ENCODE peak calls at places on chromosomes 4 and X, in four cellular contexts. F, O, R and N are unnamed samples.
A peak's percentile ranks its signal among the peaks of the same experiment; 100 is the strongest.

GRCh38 chr4:6299875-6300274 is 30.2 kb downstream of the WFS1 start:
- DNase-seq in F (no peak), R (no peak), O (no peak), N (peak; percentile 24)

GRCh38 chr4:83011779-83012630 is 1.4 kb upstream of the LIN54 start:
- DNase-seq in R (no peak), O (no peak), F (no peak), N (peak; percentile 28)

GRCh38 chrX:95754411-95754810 is 930.2 kb upstream of the DIAPH2 start:
- DNase-seq in R (no peak), O (no peak), F (no peak), N (no peak)

GRCh38 chrX:103571121-103571520 is 14.2 kb upstream of the TCEAL4 start:
- DNase-seq in R (no peak), O (no peak), F (no peak), N (no peak)

GRCh38 chr4:8291036-8291682 is 21.6 kb downstream of the HTRA3 start:
- DNase-seq in R (no peak), F (no peak), O (no peak), N (no peak)

GRCh38 chr4:123444298-123444731 is 47.7 kb downstream of the SPRY1 start:
- DNase-seq in O (no peak), F (peak; percentile 93), R (no peak), N (no peak)

GRCh38 chrX:80602017-80602765 is 181.9 kb downstream of the TENT5D start:
- DNase-seq in O (no peak), F (no peak), R (no peak), N (no peak)

GRCh38 chr4:85725727-85726170 is 250.8 kb downstream of the ARHGAP24 start:
- DNase-seq in R (no peak), F (peak; percentile 62), O (no peak), N (peak; percentile 86)

GRCh38 chr4:97548186-97548585 is 595.1 kb downstream of the STPG2 start:
- DNase-seq in O (no peak), F (no peak), R (no peak), N (no peak)

GRCh38 chr4:44738615-44739014 is 12.3 kb upstream of the GNPDA2 start:
- DNase-seq in R (no peak), O (no peak), F (peak; percentile 13), N (no peak)

GRCh38 chr4:13645075-13645474 is 17.6 kb upstream of the BOD1L1 start:
- DNase-seq in O (no peak), R (no peak), F (no peak), N (no peak)

GRCh38 chr4:83040269-83040668 is 5.3 kb downstream of the COPS4 start:
- DNase-seq in R (no peak), O (no peak), F (no peak), N (no peak)

GRCh38 chrX:20654596-20655106 is 387.9 kb upstream of the RPS6KA3 start:
- DNase-seq in O (no peak), F (no peak), R (no peak), N (no peak)

GRCh38 chr4:8394125-8394524 is 46.4 kb downstream of the ACOX3 start:
- DNase-seq in F (peak; percentile 83), R (no peak), O (no peak), N (no peak)

GRCh38 chr4:73730292-73730691 is 10.1 kb upstream of the CXCL8 start:
- DNase-seq in F (no peak), R (no peak), O (no peak), N (no peak)

GRCh38 chr4:146175541-146176453 is at the start of gene LSM6:
- DNase-seq in R (peak; percentile 8), O (peak; percentile 58), F (peak; percentile 90), N (peak; percentile 87)

GRCh38 chrX:155745792-155746191 is 133.0 kb upstream of the TMLHE start:
- DNase-seq in R (no peak), F (peak; percentile 33), O (no peak), N (no peak)

GRCh38 chr4:150525321-150525868 is 56.6 kb upstream of the MAB21L2 start:
- DNase-seq in R (no peak), O (no peak), F (peak; percentile 16), N (no peak)

GRCh38 chr4:158176108-158176507 is 3.3 kb upstream of the GASK1B start:
- DNase-seq in R (no peak), F (no peak), O (no peak), N (peak; percentile 55)

GRCh38 chrX:115499112-115499805 is 61.7 kb upstream of the PLS3 start:
- DNase-seq in F (peak; percentile 53), O (no peak), R (no peak), N (no peak)

GRCh38 chrX:25810202-25810601 is 327.9 kb upstream of the MAGEB18 start:
- DNase-seq in F (peak; percentile 71), O (no peak), R (no peak), N (no peak)

DNA sequence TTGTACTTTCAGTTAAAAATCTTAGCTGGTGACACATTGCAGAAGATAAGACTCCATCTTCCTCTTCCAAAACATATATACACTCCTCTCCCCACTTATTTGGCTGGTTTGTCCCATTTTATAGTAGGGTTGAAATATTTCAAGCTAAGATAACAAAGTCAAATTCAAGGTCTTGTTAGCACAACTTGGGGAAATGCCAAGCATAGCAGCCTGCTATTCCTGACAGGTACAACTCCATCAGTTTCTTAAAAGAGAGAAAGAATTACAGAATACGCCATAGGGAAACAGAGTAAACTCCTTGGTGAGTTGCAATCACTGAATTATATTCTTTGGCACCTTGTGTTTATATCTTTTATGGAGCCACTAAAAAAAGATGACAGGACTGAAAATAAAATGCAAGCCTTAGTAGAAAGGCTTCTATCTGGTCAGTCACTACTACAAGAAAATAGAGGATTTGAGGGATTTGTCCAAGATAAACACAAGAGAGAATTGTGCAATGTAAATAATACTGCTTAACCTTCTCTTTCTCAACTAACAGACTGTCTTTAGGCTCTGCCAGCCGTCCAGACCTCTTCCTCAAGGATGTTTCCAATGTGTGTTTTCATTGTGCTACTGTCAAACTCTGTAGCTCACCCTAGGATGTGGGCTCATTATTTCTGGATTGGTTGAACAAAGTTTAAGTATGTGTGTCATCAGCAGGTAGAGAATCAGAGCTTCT is 170.3 kb downstream of the VEGFC start:
- DNase-seq in F (peak; percentile 70), O (no peak), R (no peak), N (no peak)
- H3K27ac ChIP-seq in F (no peak overlapping the region), O (peak overlapping the region; percentile 77), R (no peak overlapping the region), N (no peak overlapping the region)

GRCh38 chr4:41611124-41611838 is 73.3 kb downstream of the LIMCH1 start:
- DNase-seq in F (no peak), O (no peak), R (no peak), N (no peak)

GRCh38 chr4:41613362-41613761 is 75.4 kb downstream of the LIMCH1 start:
- DNase-seq in O (no peak), R (no peak), F (no peak), N (no peak)

GRCh38 chr4:41610474-41610873 is 72.5 kb downstream of the LIMCH1 start:
- DNase-seq in R (no peak), O (no peak), F (no peak), N (no peak)

GRCh38 chr4:41613782-41614181 is 75.8 kb downstream of the LIMCH1 start:
- DNase-seq in F (no peak), R (no peak), O (no peak), N (no peak)

GRCh38 chr4:41611881-41612871 is 74.2 kb downstream of the LIMCH1 start:
- DNase-seq in R (no peak), F (peak; percentile 68), O (no peak), N (peak; percentile 28)
- H3K4me3 ChIP-seq in R (no peak overlapping the region), F (no peak overlapping the region), O (no peak overlapping the region), N (no peak overlapping the region)

DNA sequence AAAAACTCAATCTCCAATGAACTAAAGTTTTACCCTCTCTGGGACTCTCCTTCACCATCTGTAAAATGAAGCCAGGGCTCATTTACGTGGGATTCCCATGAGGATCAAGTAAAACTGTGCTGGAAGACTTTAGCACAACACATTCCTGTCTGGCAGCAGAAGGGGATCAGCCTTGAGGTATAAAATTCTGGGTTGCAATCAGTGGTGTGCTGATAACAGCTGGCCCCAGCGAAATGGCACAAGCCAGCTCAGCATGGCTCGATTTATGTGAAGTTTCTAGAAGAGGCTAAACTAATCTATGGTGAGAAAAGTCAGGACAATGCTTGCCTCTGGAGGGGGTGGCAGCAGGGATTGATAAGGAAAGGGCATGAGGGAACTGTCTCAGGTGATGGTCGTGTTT is 28.4 kb downstream of the ZNF630 start:
- DNase-seq in O (no peak), R (no peak), F (peak; percentile 19), N (no peak)
- H3K4me1 ChIP-seq in O (no peaks in the 10 kb centered on the region), R (no peaks in the 10 kb centered on the region), F (no peaks in the 10 kb centered on the region), N (no peaks in the 10 kb centered on the region)

DNA sequence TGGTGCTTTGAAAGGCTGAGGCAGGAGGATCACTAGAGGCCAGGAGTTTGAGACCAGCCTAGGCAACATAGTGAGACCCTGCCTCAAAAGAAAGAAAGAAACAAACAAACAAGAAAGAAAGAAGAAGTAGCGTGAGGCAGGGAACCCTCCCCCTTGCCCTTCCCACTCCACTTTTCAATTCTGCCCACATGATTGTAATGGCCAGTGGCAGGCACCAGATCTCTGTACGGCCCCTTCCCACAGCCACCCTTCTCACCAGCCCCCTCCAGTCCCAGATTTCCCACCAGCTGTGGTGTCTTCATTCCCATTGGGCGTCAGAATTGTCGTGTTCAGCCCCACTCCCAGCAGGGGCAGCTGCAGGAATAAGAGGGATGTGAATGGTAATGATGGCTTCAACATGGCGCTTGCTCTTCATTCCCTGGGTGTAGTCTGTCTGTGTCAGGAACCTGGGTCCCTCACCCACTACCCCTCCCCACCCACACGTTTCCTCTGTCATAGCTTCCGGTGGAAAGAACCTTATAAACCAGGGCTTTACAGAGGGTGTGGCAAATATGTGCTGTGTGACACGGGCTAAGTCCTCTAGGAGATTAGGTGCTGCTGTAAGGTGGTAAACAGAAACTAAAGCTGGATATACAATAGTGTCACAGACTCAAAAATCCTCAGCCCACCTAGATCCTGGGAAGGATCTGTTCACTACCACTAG is at the start of gene IL2RG:
- DNase-seq in O (no peak), F (no peak), R (peak; percentile 6), N (no peak)
- H3K27ac ChIP-seq in O (no peak within 1 kb of the TSS), F (no peak within 1 kb of the TSS), R (peak within 1 kb of the TSS; percentile 46), N (peak within 1 kb of the TSS; percentile 22)

DNA sequence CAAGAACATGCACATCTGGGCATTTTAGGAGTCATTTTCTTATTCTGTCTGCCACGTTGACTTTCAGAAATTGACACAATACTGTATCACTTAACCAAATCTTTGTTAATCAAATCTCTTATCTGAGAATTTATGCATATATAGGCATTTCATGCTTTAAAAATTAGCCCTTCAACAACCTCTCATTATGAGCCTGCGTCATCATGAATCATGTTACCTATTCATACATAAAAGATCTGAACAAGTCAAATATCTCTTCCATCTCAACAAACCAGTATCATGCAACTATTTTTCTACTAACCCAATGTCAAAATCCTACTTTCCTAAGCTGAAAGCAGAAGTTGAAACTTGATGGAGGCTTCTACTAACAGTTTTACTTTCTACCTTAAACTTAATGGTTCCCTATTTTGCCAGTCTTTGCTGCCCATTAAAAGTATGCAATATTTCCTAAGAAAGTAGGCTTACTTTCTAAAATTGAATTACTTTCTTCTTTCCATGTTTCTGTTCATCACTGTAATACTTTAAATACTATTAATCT is 1.8 kb downstream of the ADAM29 start:
- DNase-seq in O (no peak), R (no peak), F (no peak), N (no peak)
- H3K4me3 ChIP-seq in O (no peak overlapping the region), R (no peak overlapping the region), F (no peak overlapping the region), N (no peak overlapping the region)

GRCh38 chr4:26021417-26022345 is 107.7 kb downstream of the SMIM20 start:
- DNase-seq in R (no peak), O (peak; percentile 8), F (no peak), N (no peak)

GRCh38 chr4:26023191-26023972 is 109.4 kb downstream of the SMIM20 start:
- DNase-seq in R (no peak), F (no peak), O (no peak), N (no peak)

GRCh38 chr4:26022346-26022891 is 108.4 kb downstream of the SMIM20 start:
- DNase-seq in R (no peak), F (no peak), O (peak; percentile 51), N (peak; percentile 28)

GRCh38 chr4:26020896-26021295 is 106.9 kb downstream of the SMIM20 start:
- DNase-seq in R (no peak), O (no peak), F (peak; percentile 43), N (no peak)

GRCh38 chr4:26020083-26020668 is 106.2 kb downstream of the SMIM20 start:
- DNase-seq in O (no peak), F (peak; percentile 82), R (no peak), N (no peak)
- H3K4me1 ChIP-seq in O (peaks cover 15% of the 10 kb centered on the region), F (no peaks in the 10 kb centered on the region), R (peaks cover 29% of the 10 kb centered on the region), N (peaks cover 11% of the 10 kb centered on the region)